ENCODE peak calls at places on chromosomes 13 and 19, in nine cellular contexts. One of them, this sample, is unnamed.

GRCh38 chr13:71871844-71872243 is 4.8 kb upstream of the DACH1 start:
- DNase-seq in H1: no peak
- DNase-seq in caudate nucleus: no peak
- DNase-seq in COLO829: no peak
- DNase-seq in neuronal stem cell: no peak
- DNase-seq in EH: no peak
- DNase-seq in fibroblast of the aortic adventitia: no peak
- DNase-seq in fibroblast of pulmonary artery: no peak
- DNase-seq in T-helper 22 cell: no peak
- DNase-seq in this sample: no peak

GRCh38 chr13:95676100-95676774 is 702 bp upstream of the DNAJC3 start:
- DNase-seq in COLO829: no peak
- DNase-seq in neuronal stem cell: no peak
- DNase-seq in fibroblast of pulmonary artery: peak; percentile 52
- DNase-seq in fibroblast of the aortic adventitia: peak; percentile 43
- DNase-seq in EH: peak; percentile 48
- DNase-seq in caudate nucleus: no peak
- DNase-seq in T-helper 22 cell: peak; percentile 1
- DNase-seq in H1: no peak
- DNase-seq in this sample: no peak

GRCh38 chr19:47618771-47619170 is 9.8 kb downstream of the BICRA start:
- DNase-seq in EH: peak; percentile 18
- DNase-seq in T-helper 22 cell: no peak
- DNase-seq in fibroblast of the aortic adventitia: peak; percentile 56
- DNase-seq in caudate nucleus: no peak
- DNase-seq in fibroblast of pulmonary artery: no peak
- DNase-seq in neuronal stem cell: no peak
- DNase-seq in COLO829: no peak
- DNase-seq in H1: no peak
- DNase-seq in this sample: no peak

GRCh38 chr13:38871275-38871674 is 119.4 kb downstream of the STOML3 start:
- DNase-seq in fibroblast of the aortic adventitia: no peak
- DNase-seq in T-helper 22 cell: no peak
- DNase-seq in COLO829: no peak
- DNase-seq in neuronal stem cell: no peak
- DNase-seq in EH: no peak
- DNase-seq in caudate nucleus: no peak
- DNase-seq in fibroblast of pulmonary artery: no peak
- DNase-seq in H1: no peak
- DNase-seq in this sample: no peak

GRCh38 chr19:23799321-23799720 is 40.6 kb upstream of the ZNF681 start:
- DNase-seq in T-helper 22 cell: peak; percentile 17
- DNase-seq in COLO829: no peak
- DNase-seq in fibroblast of pulmonary artery: no peak
- DNase-seq in neuronal stem cell: no peak
- DNase-seq in H1: peak; percentile 26
- DNase-seq in EH: no peak
- DNase-seq in fibroblast of the aortic adventitia: no peak
- DNase-seq in caudate nucleus: no peak
- DNase-seq in this sample: no peak

GRCh38 chr19:33416307-33417215 is 43.1 kb downstream of the CEBPG start:
- DNase-seq in COLO829: peak; percentile 66
- DNase-seq in neuronal stem cell: peak; percentile 50
- DNase-seq in EH: peak; percentile 72
- DNase-seq in fibroblast of the aortic adventitia: peak; percentile 58
- DNase-seq in H1: peak; percentile 91
- DNase-seq in T-helper 22 cell: peak; percentile 30
- DNase-seq in fibroblast of pulmonary artery: peak; percentile 70
- DNase-seq in caudate nucleus: no peak
- DNase-seq in this sample: no peak

GRCh38 chr19:16661480-16662034 is 618 bp downstream of the TMEM38A start:
- DNase-seq in neuronal stem cell: no peak
- DNase-seq in T-helper 22 cell: no peak
- DNase-seq in fibroblast of pulmonary artery: no peak
- DNase-seq in EH: no peak
- DNase-seq in H1: peak; percentile 60
- DNase-seq in fibroblast of the aortic adventitia: no peak
- DNase-seq in caudate nucleus: peak; percentile 33
- DNase-seq in COLO829: no peak
- DNase-seq in this sample: no peak

GRCh38 chr13:40146586-40147240 is 491.3 kb downstream of the COG6 start:
- DNase-seq in neuronal stem cell: no peak
- DNase-seq in EH: peak; percentile 45
- DNase-seq in H1: no peak
- DNase-seq in caudate nucleus: no peak
- DNase-seq in fibroblast of the aortic adventitia: no peak
- DNase-seq in fibroblast of pulmonary artery: no peak
- DNase-seq in COLO829: no peak
- DNase-seq in T-helper 22 cell: no peak
- DNase-seq in this sample: peak; percentile 33

GRCh38 chr13:80296638-80297037 is 44.3 kb downstream of the SPRY2 start:
- DNase-seq in T-helper 22 cell: no peak
- DNase-seq in COLO829: no peak
- DNase-seq in neuronal stem cell: no peak
- DNase-seq in fibroblast of pulmonary artery: no peak
- DNase-seq in H1: no peak
- DNase-seq in EH: no peak
- DNase-seq in fibroblast of the aortic adventitia: no peak
- DNase-seq in caudate nucleus: no peak
- DNase-seq in this sample: no peak

GRCh38 chr19:5534787-5535586 is 32.8 kb downstream of the TINCR start:
- DNase-seq in EH: no peak
- DNase-seq in fibroblast of the aortic adventitia: peak; percentile 6
- DNase-seq in fibroblast of pulmonary artery: no peak
- DNase-seq in T-helper 22 cell: no peak
- DNase-seq in caudate nucleus: no peak
- DNase-seq in COLO829: peak; percentile 40
- DNase-seq in neuronal stem cell: no peak
- DNase-seq in H1: peak; percentile 89
- DNase-seq in this sample: no peak

GRCh38 chr13:79528759-79529191 is 47.8 kb downstream of the NDFIP2 start:
- DNase-seq in neuronal stem cell: no peak
- DNase-seq in T-helper 22 cell: no peak
- DNase-seq in EH: peak; percentile 50
- DNase-seq in COLO829: no peak
- DNase-seq in fibroblast of the aortic adventitia: no peak
- DNase-seq in fibroblast of pulmonary artery: no peak
- DNase-seq in H1: no peak
- DNase-seq in caudate nucleus: no peak
- DNase-seq in this sample: no peak

GRCh38 chr13:74290324-74290773 is 156.1 kb upstream of the KLF12 start:
- DNase-seq in neuronal stem cell: peak; percentile 54
- DNase-seq in COLO829: no peak
- DNase-seq in T-helper 22 cell: peak; percentile 3
- DNase-seq in EH: peak; percentile 76
- DNase-seq in H1: no peak
- DNase-seq in fibroblast of the aortic adventitia: peak; percentile 94
- DNase-seq in caudate nucleus: peak; percentile 26
- DNase-seq in fibroblast of pulmonary artery: peak; percentile 91
- DNase-seq in this sample: no peak

GRCh38 chr13:80306573-80306972 is 34.4 kb downstream of the SPRY2 start:
- DNase-seq in fibroblast of the aortic adventitia: peak; percentile 4
- DNase-seq in T-helper 22 cell: no peak
- DNase-seq in fibroblast of pulmonary artery: no peak
- DNase-seq in caudate nucleus: no peak
- DNase-seq in H1: no peak
- DNase-seq in COLO829: no peak
- DNase-seq in neuronal stem cell: no peak
- DNase-seq in EH: no peak
- DNase-seq in this sample: no peak

GRCh38 chr19:23378948-23379347 is 16.3 kb downstream of the ZNF91 start:
- DNase-seq in fibroblast of pulmonary artery: no peak
- DNase-seq in neuronal stem cell: no peak
- DNase-seq in EH: no peak
- DNase-seq in COLO829: no peak
- DNase-seq in T-helper 22 cell: no peak
- DNase-seq in fibroblast of the aortic adventitia: no peak
- DNase-seq in caudate nucleus: no peak
- DNase-seq in H1: no peak
- DNase-seq in this sample: no peak

GRCh38 chr19:7445104-7445503 is 43.7 kb downstream of the PEX11G start:
- DNase-seq in H1: no peak
- DNase-seq in caudate nucleus: no peak
- DNase-seq in neuronal stem cell: no peak
- DNase-seq in T-helper 22 cell: no peak
- DNase-seq in fibroblast of pulmonary artery: no peak
- DNase-seq in EH: no peak
- DNase-seq in fibroblast of the aortic adventitia: no peak
- DNase-seq in COLO829: no peak
- DNase-seq in this sample: no peak

This sample was measured in foreskin melanocyte.